ENCODE peak calls at places on chromosomes 2 and 18, in four cellular contexts. H is endothelial cell of umbilical vein, J is K562, U is IMR-90. B is an unnamed sample.

GRCh38 chr18:24915547-24915946 is 436.4 kb downstream of the ZNF521 start:
- DNase-seq in H (peak), J (no peak), U (peak), B (no peak)

GRCh38 chr2:71672011-71672639 is 218.8 kb downstream of the DYSF start:
- DNase-seq in H (no peak), J (no peak), U (no peak), B (no peak)

GRCh38 chr2:218397502-218398436 is 1.9 kb upstream of the CTDSP1 start:
- DNase-seq in H (peak), J (peak), U (peak), B (no peak)

GRCh38 chr2:26626606-26627005 is 14.6 kb downstream of the CIB4 start:
- DNase-seq in H (no peak), J (no peak), U (no peak), B (no peak)

GRCh38 chr2:13006829-13007715 is 290.3 kb downstream of the TRIB2 start:
- DNase-seq in H (peak), J (peak), U (peak), B (peak)

GRCh38 chr2:119784876-119785275 is 25.2 kb downstream of the PTPN4 start:
- DNase-seq in H (no peak), J (no peak), U (no peak), B (no peak)

GRCh38 chr2:235042576-235043515 is 91.0 kb downstream of the SH3BP4 start:
- DNase-seq in H (no peak), J (peak), U (no peak), B (no peak)

GRCh38 chr2:220293966-220294365 is 666.5 kb downstream of the SLC4A3 start:
- DNase-seq in H (no peak), J (no peak), U (no peak), B (no peak)

GRCh38 chr2:108377815-108378630 is at the start of gene SULT1C4:
- DNase-seq in H (peak), J (no peak), U (peak), B (no peak)

GRCh38 chr2:61585383-61585782 is 47.2 kb upstream of the XPO1 start:
- DNase-seq in H (peak), J (no peak), U (no peak), B (no peak)

GRCh38 chr18:12657048-12657848 is 659 bp downstream of the SPIRE1 start:
- DNase-seq in H (peak), J (peak), U (peak), B (no peak)

GRCh38 chr2:28454016-28454930 is 41.6 kb upstream of the PLB1 start:
- DNase-seq in H (no peak), J (no peak), U (peak), B (no peak)

GRCh38 chr2:12227941-12228608 is 481.6 kb downstream of the LPIN1 start:
- DNase-seq in H (no peak), J (no peak), U (peak), B (no peak)

GRCh38 chr2:11234309-11234708 is 79.0 kb downstream of the SLC66A3 start:
- DNase-seq in H (peak), J (no peak), U (peak), B (no peak)

GRCh38 chr2:236512902-236513433 is 56.7 kb upstream of the ACKR3 start:
- DNase-seq in H (peak), J (peak), U (peak), B (peak)

GRCh38 chr2:170694316-170694715 is 20.8 kb upstream of the SP5 start:
- DNase-seq in H (no peak), J (no peak), U (no peak), B (no peak)

GRCh38 chr2:95526360-95527341 is 42.1 kb upstream of the TRIM43B start:
- DNase-seq in H (peak), J (no peak), U (peak), B (peak)

GRCh38 chr2:7097353-7097895 is 180.2 kb downstream of the RNF144A start:
- DNase-seq in H (peak), J (peak), U (peak), B (peak)

GRCh38 chr2:108449410-108450200 is 599 bp downstream of the GCC2 start:
- DNase-seq in H (peak), J (peak), U (peak), B (no peak)

GRCh38 chr2:219997341-219997851 is 370.0 kb downstream of the SLC4A3 start:
- DNase-seq in H (no peak), J (peak), U (peak), B (peak)

GRCh38 chr2:209334188-209335017 is 89.4 kb upstream of the MAP2 start:
- DNase-seq in H (peak), J (peak), U (peak), B (peak)

DNA sequence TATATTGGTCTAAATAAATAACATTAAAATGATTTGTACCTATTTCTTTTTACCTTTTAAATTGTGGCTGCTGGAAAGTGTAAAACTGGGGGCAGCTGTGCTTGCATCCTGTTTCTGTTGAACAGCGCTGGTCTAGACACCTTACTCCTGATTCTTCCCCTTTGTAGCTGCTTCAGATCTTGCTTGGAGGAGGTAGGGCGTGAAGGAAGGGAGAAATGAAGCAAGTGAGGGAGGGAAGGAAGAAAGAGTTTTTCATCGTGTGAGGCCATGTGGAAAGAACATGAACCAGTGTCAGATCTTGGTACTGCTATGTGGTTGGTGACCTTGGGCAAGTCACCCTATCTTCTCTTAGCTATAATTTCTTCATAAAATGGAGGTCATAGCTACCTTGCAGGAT is 89.0 kb upstream of the SEC11C start:
- DNase-seq in H (no peak), J (no peak), U (no peak), B (no peak)
- H3K9ac ChIP-seq in H (no peak), J (no peak), U (no peak), B (no peak)

GRCh38 chr2:68726100-68726499 is 8.5 kb upstream of the ARHGAP25 start:
- DNase-seq in H (no peak), J (no peak), U (no peak), B (no peak)

GRCh38 chr2:68730828-68731227 is 3.8 kb upstream of the ARHGAP25 start:
- DNase-seq in H (no peak), J (no peak), U (peak), B (no peak)

GRCh38 chr2:68726608-68727367 is 7.8 kb upstream of the ARHGAP25 start:
- DNase-seq in H (no peak), J (no peak), U (no peak), B (no peak)

GRCh38 chr2:68732036-68732435 is 2.6 kb upstream of the ARHGAP25 start:
- DNase-seq in H (no peak), J (no peak), U (no peak), B (no peak)

DNA sequence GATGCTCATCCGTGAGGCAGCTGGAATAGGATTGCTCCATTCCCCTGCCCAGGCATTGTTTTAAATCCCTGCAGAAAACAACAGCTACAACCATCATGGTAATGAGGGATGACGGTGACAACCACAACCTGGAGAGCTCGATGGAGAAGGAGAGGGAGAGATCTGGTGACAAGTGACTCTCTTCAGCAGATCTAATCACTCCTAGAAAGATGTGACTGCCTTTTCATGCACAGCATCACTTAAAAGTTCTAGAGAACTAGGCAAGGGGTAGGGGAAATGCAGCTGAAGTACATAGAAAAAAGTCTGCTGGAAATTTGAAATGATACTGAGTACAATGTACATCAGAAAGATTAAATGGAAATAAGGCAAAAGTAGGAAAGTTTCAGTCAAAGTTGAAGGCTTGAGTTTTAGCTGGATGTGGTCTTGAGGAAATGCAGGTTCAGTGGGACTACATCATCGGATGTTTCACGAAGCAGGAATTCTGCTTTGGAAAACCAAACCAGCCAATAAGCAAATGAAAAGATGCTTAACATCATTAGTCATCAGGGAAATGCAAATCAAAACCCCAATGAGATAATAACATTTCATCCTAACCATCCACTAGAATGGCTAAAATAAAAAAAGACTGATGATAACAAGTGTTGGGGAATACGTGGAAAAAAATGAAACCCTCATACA is 6.8 kb upstream of the ARHGAP25 start:
- DNase-seq in H (no peak), J (no peak), U (peak), B (no peak)
- H3K9ac ChIP-seq in H (no peak), J (no peak), U (no peak), B (no peak)

GRCh38 chr2:100859902-100860301 is 40.0 kb downstream of the NPAS2 start:
- DNase-seq in H (no peak), J (no peak), U (no peak), B (no peak)

GRCh38 chr2:100856732-100857131 is 36.8 kb downstream of the NPAS2 start:
- DNase-seq in H (no peak), J (no peak), U (no peak), B (no peak)

GRCh38 chr2:100857341-100857740 is 37.4 kb downstream of the NPAS2 start:
- DNase-seq in H (no peak), J (no peak), U (no peak), B (no peak)

GRCh38 chr2:100855084-100855483 is 35.1 kb downstream of the NPAS2 start:
- DNase-seq in H (no peak), J (no peak), U (no peak), B (no peak)

GRCh38 chr2:100857915-100858314 is 38.0 kb downstream of the NPAS2 start:
- DNase-seq in H (peak), J (no peak), U (peak), B (no peak)
- H3K9ac ChIP-seq in H (peak), J (no peak), U (peak), B (no peak)

GRCh38 chr18:10378688-10379465 is 75.6 kb upstream of the APCDD1 start:
- DNase-seq in H (peak), J (no peak), U (peak), B (no peak)
- H3K9ac ChIP-seq in H (no peak), J (no peak), U (no peak), B (no peak)

GRCh38 chr2:105776560-105776928 is 31.8 kb downstream of the NCK2 start:
- DNase-seq in H (no peak), J (no peak), U (no peak), B (no peak)
- H3K9ac ChIP-seq in H (no peak), J (no peak), U (no peak), B (no peak)

DNA sequence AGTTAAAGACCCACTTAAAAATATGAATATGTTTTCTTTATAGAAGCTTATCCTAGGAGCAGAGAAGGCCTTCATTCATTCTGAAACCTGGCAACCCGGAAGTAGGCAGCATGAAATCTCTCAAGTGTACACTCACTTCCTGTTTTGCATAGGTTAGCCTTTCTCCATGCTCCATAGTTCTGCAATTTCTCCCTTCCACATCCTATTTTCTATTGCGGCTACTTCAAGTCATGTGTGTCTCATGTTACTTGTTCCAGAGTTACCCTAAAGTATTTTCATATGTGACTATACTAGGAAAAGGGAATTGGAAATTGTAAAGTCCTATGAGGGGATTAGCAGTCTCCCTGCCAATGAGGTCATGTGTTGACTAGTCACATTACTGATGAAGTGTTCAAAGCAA is 320.6 kb downstream of the NCKAP5 start:
- DNase-seq in H (peak), J (no peak), U (peak), B (no peak)
- H3K9ac ChIP-seq in H (no peak), J (no peak), U (no peak), B (no peak)

B was measured in NT2/D1.